ENCODE peak calls at places on chromosome 22, in eight cellular contexts. V, N, S, K, U, C, M and J are unnamed samples.

GRCh38 chr22:23137905-23138520 is 3.8 kb downstream of the RSPH14 start:
- DNase-seq in V (no peak), N (peak), S (no peak), K (no peak), U (no peak), C (no peak), M (no peak), J (no peak)

GRCh38 chr22:22914726-22915669 is 27.4 kb downstream of the IGLL5 start:
- DNase-seq in V (no peak), N (no peak), S (no peak), K (no peak), U (no peak), C (no peak), M (no peak), J (no peak)

GRCh38 chr22:43829448-43829821 is 17.3 kb upstream of the EFCAB6 start:
- DNase-seq in V (no peak), N (no peak), S (no peak), K (no peak), U (no peak), C (no peak), M (no peak), J (peak)

GRCh38 chr22:23353696-23354095 is 173.4 kb downstream of the BCR start:
- DNase-seq in V (no peak), N (no peak), S (no peak), K (no peak), U (no peak), C (no peak), M (no peak), J (no peak)

GRCh38 chr22:50563410-50564160 is 866 bp upstream of the SYCE3 start:
- DNase-seq in V (no peak), N (no peak), S (no peak), K (peak), U (peak), C (no peak), M (peak), J (no peak)

GRCh38 chr22:49807780-49808708 is 19.6 kb downstream of the BRD1 start:
- DNase-seq in V (no peak), N (no peak), S (no peak), K (no peak), U (no peak), C (no peak), M (no peak), J (no peak)

GRCh38 chr22:22720201-22720723 is 75.8 kb downstream of the GGTLC2 start:
- DNase-seq in V (peak), N (peak), S (peak), K (no peak), U (no peak), C (no peak), M (no peak), J (no peak)

GRCh38 chr22:44587004-44587793 is 89.2 kb upstream of the RTL6 start:
- DNase-seq in V (peak), N (no peak), S (peak), K (no peak), U (no peak), C (no peak), M (peak), J (peak)

GRCh38 chr22:44020981-44021380 is 3.1 kb upstream of the PARVB start:
- DNase-seq in V (no peak), N (peak), S (no peak), K (no peak), U (no peak), C (no peak), M (no peak), J (no peak)

GRCh38 chr22:25749420-25750169 is 7.6 kb downstream of the MYO18B start:
- DNase-seq in V (no peak), N (no peak), S (no peak), K (no peak), U (no peak), C (no peak), M (no peak), J (no peak)

GRCh38 chr22:44669725-44670027 is 32.3 kb upstream of the PRR5 start:
- DNase-seq in V (no peak), N (no peak), S (peak), K (no peak), U (peak), C (no peak), M (no peak), J (no peak)

GRCh38 chr22:27863556-27863955 is 55.5 kb downstream of the PITPNB start:
- DNase-seq in V (no peak), N (no peak), S (no peak), K (no peak), U (no peak), C (no peak), M (no peak), J (no peak)

GRCh38 chr22:26547426-26547825 is 35.2 kb upstream of the TFIP11 start:
- DNase-seq in V (no peak), N (no peak), S (no peak), K (no peak), U (no peak), C (no peak), M (no peak), J (no peak)

GRCh38 chr22:24175160-24175808 is 6.0 kb upstream of the SUSD2 start:
- DNase-seq in V (peak), N (peak), S (peak), K (peak), U (peak), C (no peak), M (peak), J (peak)

GRCh38 chr22:35542972-35543516 is 2.4 kb downstream of the RASD2 start:
- DNase-seq in V (no peak), N (no peak), S (no peak), K (no peak), U (no peak), C (no peak), M (no peak), J (no peak)
- H3K4me3 ChIP-seq in V (no peak), N (no peak), S (no peak), K (no peak), U (no peak), C (no peak), M (no peak), J (peak)

GRCh38 chr22:19703869-19704268 is 10.4 kb upstream of the SEPTIN5 start:
- DNase-seq in V (no peak), N (no peak), S (no peak), K (no peak), U (no peak), C (no peak), M (no peak), J (no peak)

GRCh38 chr22:19706661-19707151 is 7.6 kb upstream of the SEPTIN5 start:
- DNase-seq in V (no peak), N (no peak), S (no peak), K (no peak), U (no peak), C (no peak), M (no peak), J (no peak)

GRCh38 chr22:19704355-19705015 is 9.8 kb upstream of the SEPTIN5 start:
- DNase-seq in V (no peak), N (no peak), S (no peak), K (no peak), U (no peak), C (no peak), M (no peak), J (no peak)

GRCh38 chr22:19707347-19708322 is 6.7 kb upstream of the SEPTIN5 start:
- DNase-seq in V (no peak), N (no peak), S (no peak), K (no peak), U (no peak), C (no peak), M (peak), J (no peak)

GRCh38 chr22:19705181-19705934 is 8.9 kb upstream of the SEPTIN5 start:
- DNase-seq in V (no peak), N (no peak), S (no peak), K (no peak), U (no peak), C (no peak), M (no peak), J (no peak)
- TF ChIP-seq CTCF in V (peak), N (no peak), S (no peak), K (no peak), U (peak), C (no peak), M (no peak), J (no peak)

DNA sequence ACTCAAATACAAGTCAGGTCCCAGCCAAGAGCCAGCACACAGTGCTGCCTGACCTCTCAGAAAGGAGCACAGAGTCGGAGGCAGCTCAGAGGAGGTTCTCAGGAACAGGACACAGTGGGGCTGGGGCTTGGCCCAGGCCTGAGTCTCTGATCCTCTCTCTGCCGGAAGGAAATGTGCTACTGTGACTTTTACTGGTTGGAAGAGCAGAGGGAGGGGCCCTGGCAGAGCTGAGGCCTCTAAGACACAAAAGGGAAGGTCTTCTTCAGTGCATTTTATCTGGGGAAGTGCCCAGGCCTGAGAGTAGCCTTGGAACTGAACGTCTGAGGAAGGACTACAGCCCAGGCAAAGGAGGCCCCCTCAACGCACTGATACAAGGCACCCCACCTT is 16.2 kb upstream of the CASTOR1 start:
- DNase-seq in V (no peak), N (no peak), S (no peak), K (no peak), U (no peak), C (no peak), M (no peak), J (peak)
- H3K4me3 ChIP-seq in V (peak), N (no peak), S (no peak), K (no peak), U (no peak), C (no peak), M (no peak), J (peak)

GRCh38 chr22:35651085-35651484 is 2.8 kb downstream of the APOL6 start:
- DNase-seq in V (no peak), N (no peak), S (no peak), K (no peak), U (no peak), C (no peak), M (no peak), J (no peak)
- TF ChIP-seq CTCF in V (no peak), N (no peak), S (no peak), K (no peak), U (no peak), C (no peak), M (no peak), J (no peak)

DNA sequence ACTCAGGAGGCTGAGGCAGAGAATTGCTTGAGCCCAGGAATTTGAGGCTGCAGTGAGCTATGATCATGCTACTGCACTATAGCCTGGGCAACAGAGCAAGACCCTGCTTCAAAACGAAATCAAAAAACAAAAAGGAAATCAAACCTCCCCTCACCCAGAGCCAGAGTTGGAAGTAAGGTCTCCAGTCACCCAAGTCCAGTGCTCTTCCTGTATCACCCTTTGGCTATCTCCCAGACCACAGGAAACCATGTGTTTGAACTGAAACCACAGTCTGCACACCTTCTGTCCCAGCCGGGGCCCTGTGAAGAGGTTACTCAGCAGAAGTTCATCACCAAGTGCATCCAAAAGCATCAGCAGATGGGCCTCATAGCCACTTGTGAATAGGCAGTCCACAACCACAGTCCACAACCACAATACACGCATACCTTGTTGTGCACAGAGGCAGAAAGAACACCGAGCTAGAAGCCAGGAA is 4.6 kb downstream of the MYH9 start:
- DNase-seq in V (peak), N (peak), S (no peak), K (no peak), U (no peak), C (peak), M (no peak), J (no peak)
- H3K4me3 ChIP-seq in V (peak), N (peak), S (no peak), K (no peak), U (no peak), C (no peak), M (no peak), J (peak)

GRCh38 chr22:42820075-42820763 is 36.9 kb downstream of the ARFGAP3 start:
- DNase-seq in V (peak), N (peak), S (no peak), K (no peak), U (peak), C (no peak), M (no peak), J (no peak)
- TF ChIP-seq CTCF in V (peak), N (peak), S (no peak), K (peak), U (peak), C (peak), M (peak), J (peak)

GRCh38 chr22:39444247-39444800 is 12.5 kb upstream of the MGAT3 start:
- DNase-seq in V (no peak), N (peak), S (no peak), K (no peak), U (no peak), C (no peak), M (no peak), J (no peak)

GRCh38 chr22:39448205-39449054 is 8.4 kb upstream of the MGAT3 start:
- DNase-seq in V (peak), N (no peak), S (no peak), K (no peak), U (no peak), C (no peak), M (no peak), J (no peak)

GRCh38 chr22:39443416-39443815 is 13.4 kb upstream of the MGAT3 start:
- DNase-seq in V (no peak), N (no peak), S (no peak), K (no peak), U (no peak), C (no peak), M (no peak), J (no peak)

GRCh38 chr22:39444937-39445465 is 11.8 kb upstream of the MGAT3 start:
- DNase-seq in V (no peak), N (no peak), S (no peak), K (no peak), U (no peak), C (no peak), M (no peak), J (no peak)

GRCh38 chr22:39446239-39446721 is 10.5 kb upstream of the MGAT3 start:
- DNase-seq in V (no peak), N (no peak), S (no peak), K (no peak), U (no peak), C (no peak), M (no peak), J (no peak)
- H3K4me3 ChIP-seq in V (no peak), N (no peak), S (no peak), K (no peak), U (no peak), C (no peak), M (no peak), J (no peak)

DNA sequence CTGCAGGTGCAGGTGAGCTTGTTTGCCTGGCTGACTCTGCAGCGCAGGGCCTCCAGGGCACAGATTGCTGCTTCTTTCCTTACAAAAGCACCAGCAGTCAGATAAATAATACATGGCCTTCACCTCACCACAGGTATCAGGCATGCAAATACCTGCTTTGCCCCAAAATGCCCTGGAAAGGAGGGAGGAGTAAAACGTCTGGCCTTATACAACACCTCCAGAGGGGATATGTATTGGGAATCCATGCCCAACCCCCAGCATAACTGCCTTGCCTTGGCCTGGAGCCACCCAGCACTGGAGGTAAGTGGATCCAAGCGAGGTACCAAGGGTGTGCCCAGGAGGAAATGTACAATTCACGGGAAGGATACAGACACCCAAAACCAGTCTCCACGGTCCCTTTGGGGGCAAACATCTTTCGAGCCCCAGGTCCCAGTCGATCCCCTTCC is 860 bp downstream of the TMEM184B start:
- DNase-seq in V (peak), N (no peak), S (no peak), K (peak), U (no peak), C (no peak), M (peak), J (no peak)
- TF ChIP-seq CTCF in V (no peak), N (no peak), S (no peak), K (no peak), U (no peak), C (no peak), M (no peak), J (no peak)

GRCh38 chr22:29882716-29883044 is 294 bp upstream of the MTMR3 start:
- DNase-seq in V (no peak), N (no peak), S (no peak), K (no peak), U (no peak), C (no peak), M (no peak), J (no peak)
- H3K4me3 ChIP-seq in V (no peak), N (peak), S (peak), K (no peak), U (peak), C (peak), M (no peak), J (peak)

DNA sequence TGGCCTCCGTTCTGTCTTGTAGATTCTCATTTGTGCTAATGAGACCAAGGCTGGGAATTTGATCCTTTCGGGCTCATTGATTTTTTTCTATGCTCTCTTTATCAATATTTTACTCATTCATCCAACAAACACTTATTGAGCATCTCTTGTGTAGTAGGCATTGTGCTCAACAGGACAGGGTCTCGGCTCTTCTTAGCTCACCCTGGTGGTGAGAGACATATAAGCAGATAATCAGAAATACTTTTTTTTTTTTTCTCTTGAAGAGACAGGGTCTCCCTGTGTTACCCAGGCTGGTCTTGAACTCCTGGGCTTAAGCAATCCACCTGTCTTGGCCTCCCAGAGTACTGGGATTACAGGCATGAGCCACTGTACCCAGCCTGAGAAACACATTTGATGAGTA is 48.0 kb upstream of the SLC5A1 start:
- DNase-seq in V (peak), N (no peak), S (no peak), K (no peak), U (no peak), C (no peak), M (no peak), J (no peak)
- TF ChIP-seq CTCF in V (peak), N (peak), S (no peak), K (no peak), U (peak), C (peak), M (no peak), J (peak)